ENCODE peak calls at places on chromosomes 16 and 17, in seven cellular contexts. U, N, F, H, G, I and X are unnamed samples.

GRCh38 chr16:27980919-27981670 is 82.4 kb downstream of the GSG1L start:
- DNase-seq in U (no peak), N (peak; percentile 35), F (no peak), H (peak; percentile 94), G (no peak), I (no peak), X (no peak)

GRCh38 chr16:85524630-85525463 is 88.3 kb upstream of the GSE1 start:
- DNase-seq in U (no peak), N (peak; percentile 51), F (no peak), H (peak; percentile 22), G (no peak), I (no peak), X (no peak)

GRCh38 chr17:78706271-78706915 is 75.7 kb downstream of the CYTH1 start:
- DNase-seq in U (peak; percentile 14), N (peak; percentile 19), F (no peak), H (peak; percentile 51), G (no peak), I (no peak), X (no peak)

GRCh38 chr16:56970934-56971767 is 9.4 kb downstream of the CETP start:
- DNase-seq in U (no peak), N (no peak), F (no peak), H (no peak), G (no peak), I (no peak), X (no peak)

GRCh38 chr17:251531-251930 is 70.1 kb upstream of the DOC2B start:
- DNase-seq in U (no peak), N (no peak), F (no peak), H (no peak), G (no peak), I (no peak), X (no peak)

GRCh38 chr17:31274252-31274651 is 22.8 kb downstream of the OMG start:
- DNase-seq in U (no peak), N (peak; percentile 21), F (peak; percentile 36), H (peak; percentile 1), G (no peak), I (no peak), X (peak; percentile 55)

GRCh38 chr16:19071811-19072777 is 4.7 kb downstream of the COQ7 start:
- DNase-seq in U (peak; percentile 51), N (peak; percentile 16), F (no peak), H (peak; percentile 31), G (no peak), I (no peak), X (no peak)

GRCh38 chr17:37701424-37702020 is 43.3 kb downstream of the HNF1B start:
- DNase-seq in U (peak; percentile 72), N (no peak), F (no peak), H (no peak), G (peak; percentile 7), I (no peak), X (no peak)

GRCh38 chr16:66480265-66481080 is 53.4 kb downstream of the BEAN1 start:
- DNase-seq in U (no peak), N (no peak), F (no peak), H (no peak), G (no peak), I (no peak), X (no peak)

GRCh38 chr17:39462644-39463375 is 1.5 kb downstream of the CDK12 start:
- DNase-seq in U (no peak), N (no peak), F (no peak), H (no peak), G (no peak), I (no peak), X (no peak)

GRCh38 chr16:11572301-11572995 is 14.3 kb downstream of the LITAF start:
- DNase-seq in U (no peak), N (no peak), F (no peak), H (no peak), G (no peak), I (no peak), X (no peak)

GRCh38 chr17:39676198-39676819 is 8.1 kb downstream of the PNMT start:
- DNase-seq in U (no peak), N (no peak), F (no peak), H (no peak), G (no peak), I (no peak), X (no peak)